ENCODE peak calls at places on chromosomes 3 and 15, in eight cellular contexts. F is kidney, N is breast epithelium, Y is psoas muscle, W is spleen, Q is ovary, C is cardiac muscle cell, U is A549. K is an unnamed sample.

GRCh38 chr3:185640308-185640707 is 54.2 kb downstream of the SENP2 start:
- DNase-seq in F (no peak), N (no peak), Y (no peak), W (no peak), Q (no peak), C (no peak), U (no peak), K (no peak)

GRCh38 chr15:78714890-78715289 is 73.9 kb upstream of the CHRNB4 start:
- DNase-seq in F (no peak), N (no peak), Y (no peak), W (no peak), Q (no peak), C (no peak), U (no peak), K (no peak)

GRCh38 chr15:75043509-75044257 is 20.3 kb downstream of the PPCDC start:
- DNase-seq in F (peak), N (peak), Y (peak), W (peak), Q (peak), C (no peak), U (no peak), K (no peak)

GRCh38 chr3:196115678-196116083 is 33.8 kb upstream of the TFRC start:
- DNase-seq in F (no peak), N (no peak), Y (no peak), W (no peak), Q (no peak), C (no peak), U (no peak), K (no peak)

GRCh38 chr3:27556854-27557253 is 72.7 kb upstream of the SLC4A7 start:
- DNase-seq in F (no peak), N (no peak), Y (no peak), W (no peak), Q (no peak), C (no peak), U (no peak), K (no peak)

GRCh38 chr3:64444619-64445317 is 219.5 kb upstream of the PRICKLE2 start:
- DNase-seq in F (peak), N (no peak), Y (no peak), W (no peak), Q (peak), C (no peak), U (no peak), K (no peak)

GRCh38 chr3:45473841-45474240 is 85.5 kb downstream of the LARS2 start:
- DNase-seq in F (no peak), N (no peak), Y (peak), W (no peak), Q (no peak), C (no peak), U (no peak), K (no peak)

GRCh38 chr15:57253082-57253481 is 123.2 kb upstream of the CGNL1 start:
- DNase-seq in F (no peak), N (no peak), Y (no peak), W (no peak), Q (no peak), C (no peak), U (no peak), K (no peak)

GRCh38 chr3:130963878-130964277 is 62.7 kb downstream of the ASTE1 start:
- DNase-seq in F (no peak), N (no peak), Y (no peak), W (no peak), Q (no peak), C (no peak), U (peak), K (peak)

GRCh38 chr3:32414527-32415202 is 23.0 kb downstream of the CMTM7 start:
- DNase-seq in F (no peak), N (no peak), Y (no peak), W (no peak), Q (no peak), C (no peak), U (no peak), K (no peak)

GRCh38 chr3:13136426-13136825 is 63.2 kb upstream of the IQSEC1 start:
- DNase-seq in F (no peak), N (no peak), Y (no peak), W (no peak), Q (no peak), C (no peak), U (no peak), K (no peak)

GRCh38 chr3:159432721-159433300 is 555.8 kb upstream of the IL12A start:
- DNase-seq in F (no peak), N (no peak), Y (no peak), W (no peak), Q (no peak), C (no peak), U (no peak), K (no peak)

GRCh38 chr3:48409291-48410201 is 20.3 kb downstream of the PLXNB1 start:
- DNase-seq in F (peak), N (peak), Y (peak), W (peak), Q (peak), C (no peak), U (no peak), K (no peak)

GRCh38 chr15:88571153-88572029 is 24.9 kb upstream of the DET1 start:
- DNase-seq in F (no peak), N (no peak), Y (peak), W (no peak), Q (no peak), C (peak), U (no peak), K (no peak)

GRCh38 chr3:47909607-47910006 is 106.6 kb downstream of the MAP4 start:
- DNase-seq in F (no peak), N (no peak), Y (no peak), W (no peak), Q (no peak), C (no peak), U (no peak), K (no peak)

GRCh38 chr3:157502916-157503620 is at the start of gene VEPH1:
- DNase-seq in F (no peak), N (no peak), Y (no peak), W (no peak), Q (no peak), C (peak), U (no peak), K (no peak)

GRCh38 chr15:67097424-67097823 is 32.0 kb downstream of the SMAD3 start:
- DNase-seq in F (no peak), N (no peak), Y (no peak), W (no peak), Q (no peak), C (no peak), U (no peak), K (no peak)

GRCh38 chr3:126245811-126246727 is 65.7 kb upstream of the ALDH1L1 start:
- DNase-seq in F (no peak), N (no peak), Y (peak), W (peak), Q (no peak), C (peak), U (peak), K (no peak)

GRCh38 chr3:51191768-51192167 is 193.3 kb upstream of the MANF start:
- DNase-seq in F (no peak), N (no peak), Y (no peak), W (no peak), Q (no peak), C (no peak), U (no peak), K (no peak)

GRCh38 chr3:197793246-197793645 is 2.2 kb downstream of the LRCH3 start:
- DNase-seq in F (no peak), N (no peak), Y (no peak), W (no peak), Q (no peak), C (no peak), U (no peak), K (peak)

GRCh38 chr3:196643201-196643749 is 3.8 kb downstream of the NRROS start:
- DNase-seq in F (peak), N (no peak), Y (no peak), W (peak), Q (no peak), C (no peak), U (no peak), K (no peak)

DNA sequence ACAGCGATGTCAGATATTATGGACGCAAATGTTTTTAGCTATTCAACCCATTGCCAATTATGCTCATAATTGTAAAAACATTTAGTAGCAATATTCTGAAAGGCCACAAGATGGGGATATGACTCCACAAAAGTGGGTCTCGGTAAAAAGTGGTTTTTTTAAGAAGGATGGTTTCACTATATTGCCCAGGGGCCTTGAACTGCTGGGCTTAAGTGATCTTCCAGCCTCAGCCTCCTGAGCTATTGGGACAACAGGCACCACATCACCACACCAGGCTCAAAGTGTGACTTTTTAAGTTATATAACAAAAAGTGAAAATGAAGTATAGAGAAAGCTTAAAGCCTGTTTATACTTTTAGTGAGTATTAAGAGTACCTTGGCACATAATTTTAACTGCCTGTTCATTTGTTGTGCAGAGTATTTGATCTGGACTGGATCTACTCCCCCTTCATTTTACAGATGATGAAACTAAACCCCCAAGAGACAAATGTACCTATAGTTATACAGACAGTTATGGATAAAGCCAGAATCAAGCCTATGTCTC is 9.4 kb downstream of the NAA50 start:
- DNase-seq in F (no peak), N (no peak), Y (no peak), W (no peak), Q (peak), C (peak), U (peak), K (peak)
- H3K27ac ChIP-seq in F (no peak), N (no peak), Y (peak), W (peak), Q (no peak), C (peak), U (no peak), K (no peak)

GRCh38 chr3:194685723-194686413 is at the start of gene FAM43A:
- DNase-seq in F (peak), N (peak), Y (peak), W (peak), Q (peak), C (peak), U (peak), K (peak)
- TF ChIP-seq CTCF in F (no peak), N (peak), Y (peak), W (peak), Q (peak), C (peak), U (no peak), K (no peak)

GRCh38 chr15:90750186-90750585 is 33.0 kb downstream of the BLM start:
- DNase-seq in F (no peak), N (no peak), Y (no peak), W (no peak), Q (no peak), C (no peak), U (no peak), K (no peak)

GRCh38 chr15:90751300-90751825 is 34.2 kb downstream of the BLM start:
- DNase-seq in F (no peak), N (no peak), Y (no peak), W (no peak), Q (no peak), C (no peak), U (no peak), K (no peak)

GRCh38 chr15:90744759-90745402 is 27.7 kb downstream of the BLM start:
- DNase-seq in F (no peak), N (no peak), Y (no peak), W (no peak), Q (no peak), C (no peak), U (no peak), K (no peak)

DNA sequence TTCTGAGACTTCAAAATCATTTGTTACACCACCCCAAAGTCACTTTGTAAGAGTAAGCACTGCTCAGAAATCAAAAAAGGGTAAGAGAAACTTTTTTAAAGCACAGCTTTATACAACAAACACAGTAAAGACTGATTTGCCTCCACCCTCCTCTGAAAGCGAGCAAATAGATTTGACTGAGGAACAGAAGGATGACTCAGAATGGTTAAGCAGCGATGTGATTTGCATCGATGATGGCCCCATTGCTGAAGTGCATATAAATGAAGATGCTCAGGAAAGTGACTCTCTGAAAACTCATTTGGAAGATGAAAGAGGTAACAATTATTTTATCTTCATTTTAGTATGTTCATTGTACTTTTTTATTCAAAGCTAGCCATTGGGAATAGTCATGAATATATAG is 32.6 kb downstream of the BLM start:
- DNase-seq in F (no peak), N (no peak), Y (no peak), W (no peak), Q (no peak), C (no peak), U (no peak), K (no peak)
- H3K27ac ChIP-seq in F (no peak), N (no peak), Y (no peak), W (peak), Q (no peak), C (no peak), U (no peak), K (no peak)

GRCh38 chr15:39438260-39438659 is 142.6 kb upstream of the THBS1 start:
- DNase-seq in F (no peak), N (no peak), Y (no peak), W (peak), Q (no peak), C (no peak), U (no peak), K (no peak)
- TF ChIP-seq CTCF in F (no peak), N (no peak), Y (no peak), W (no peak), Q (no peak), C (no peak), U (no peak), K (no peak)

DNA sequence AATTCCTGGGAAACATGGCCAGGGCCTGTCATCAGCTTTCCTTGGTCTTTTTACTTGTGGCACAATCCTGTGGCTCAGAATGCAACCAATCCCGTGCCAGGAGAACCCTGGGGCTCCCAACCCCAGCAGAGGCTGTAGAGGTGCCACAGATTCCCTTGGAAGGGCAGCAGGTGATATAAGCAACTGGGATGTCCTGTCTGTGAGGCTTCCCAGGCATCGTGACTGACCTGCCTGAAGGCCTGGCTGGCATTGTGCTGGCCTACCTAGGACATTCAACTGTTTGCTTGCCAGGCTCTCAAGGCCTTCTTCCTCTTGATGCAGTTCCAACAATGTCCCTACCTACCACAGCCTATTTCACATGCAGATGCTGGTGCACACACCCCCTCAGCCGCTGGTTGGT is 72.2 kb upstream of the MEX3B start:
- DNase-seq in F (no peak), N (no peak), Y (no peak), W (no peak), Q (no peak), C (no peak), U (no peak), K (no peak)
- H3K27ac ChIP-seq in F (no peak), N (no peak), Y (no peak), W (no peak), Q (no peak), C (no peak), U (no peak), K (no peak)

GRCh38 chr3:30518201-30518864 is 88.1 kb upstream of the TGFBR2 start:
- DNase-seq in F (no peak), N (no peak), Y (no peak), W (no peak), Q (peak), C (no peak), U (peak), K (peak)
- TF ChIP-seq CTCF in F (no peak), N (no peak), Y (no peak), W (no peak), Q (peak), C (peak), U (no peak), K (peak)

GRCh38 chr15:64701051-64701450 is 74.3 kb downstream of the RBPMS2 start:
- DNase-seq in F (no peak), N (no peak), Y (no peak), W (no peak), Q (no peak), C (no peak), U (no peak), K (no peak)
- H3K27ac ChIP-seq in F (no peak), N (peak), Y (peak), W (peak), Q (peak), C (peak), U (peak), K (no peak)

GRCh38 chr3:170909129-170909903 is 879 bp upstream of the EIF5A2 start:
- DNase-seq in F (peak), N (no peak), Y (peak), W (no peak), Q (no peak), C (no peak), U (peak), K (peak)

GRCh38 chr3:170907519-170908234 is 760 bp downstream of the EIF5A2 start:
- DNase-seq in F (peak), N (no peak), Y (no peak), W (peak), Q (no peak), C (peak), U (peak), K (peak)

GRCh38 chr3:170910542-170910941 is 2.1 kb upstream of the EIF5A2 start:
- DNase-seq in F (no peak), N (no peak), Y (no peak), W (no peak), Q (no peak), C (no peak), U (no peak), K (no peak)

GRCh38 chr3:170911051-170911450 is 2.6 kb upstream of the EIF5A2 start:
- DNase-seq in F (no peak), N (no peak), Y (no peak), W (no peak), Q (no peak), C (no peak), U (no peak), K (no peak)

DNA sequence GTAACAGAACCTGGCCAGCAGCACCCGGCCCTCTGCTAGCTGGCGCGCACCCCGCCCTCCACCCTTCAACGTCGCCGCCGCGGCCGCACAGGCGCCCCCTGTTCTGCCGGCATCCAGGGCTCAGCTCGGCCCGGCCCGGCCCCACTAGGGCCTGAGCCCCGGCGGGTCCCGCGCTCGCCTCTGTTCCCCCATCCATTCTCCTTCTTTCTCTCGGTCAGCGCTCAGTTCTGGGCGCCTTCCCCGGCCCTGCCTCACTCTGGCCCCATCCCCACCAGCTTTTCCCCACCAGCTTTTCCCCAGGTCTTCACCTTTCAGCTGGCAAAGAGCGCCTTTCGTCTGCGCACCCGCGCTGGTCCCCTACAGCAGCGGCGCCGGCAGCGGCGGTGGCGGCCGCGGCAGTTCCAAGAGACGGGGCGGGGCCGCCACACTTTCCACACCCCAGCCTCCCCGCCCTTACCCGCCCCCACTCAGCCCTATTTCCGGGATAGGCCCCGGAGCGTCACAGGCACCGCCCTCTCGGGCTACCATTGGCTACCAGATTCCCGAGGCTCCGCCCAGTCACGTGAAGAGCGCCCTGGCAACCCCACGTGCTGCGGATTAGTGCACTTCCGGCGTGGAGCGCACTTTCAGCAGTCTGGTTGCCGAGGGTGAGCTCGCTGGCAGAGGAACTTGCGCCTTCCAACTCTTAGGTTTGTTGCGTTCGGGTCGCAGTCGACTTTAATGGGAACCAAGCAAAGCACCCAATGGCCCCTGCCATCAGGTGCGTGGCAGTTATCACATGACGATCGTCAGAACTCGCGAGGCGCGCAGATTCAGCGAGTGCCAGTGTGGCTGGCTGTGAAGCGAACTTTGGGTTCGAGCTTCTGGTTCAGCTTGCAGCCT is at the start of gene EIF5A2:
- DNase-seq in F (peak), N (peak), Y (peak), W (peak), Q (peak), C (peak), U (peak), K (peak)
- TF ChIP-seq CTCF in F (no peak), N (no peak), Y (no peak), W (no peak), Q (no peak), C (no peak), U (no peak), K (no peak)